ENCODE peak calls at places on chromosome 21, in five cellular contexts. L, H, N, W and G are unnamed samples.

GRCh38 chr21:39611547-39612190 is 1.1 kb upstream of the B3GALT5 start:
- DNase-seq in L (no peak), H (no peak), N (no peak), W (no peak), G (no peak)

GRCh38 chr21:9767592-9768375 is 753.6 kb upstream of the TPTE start:
- DNase-seq in L (no peak), H (no peak), N (no peak), W (no peak), G (no peak)

GRCh38 chr21:43779660-43780059 is 3.6 kb upstream of the CSTB start:
- DNase-seq in L (no peak), H (no peak), N (no peak), W (no peak), G (no peak)

GRCh38 chr21:41740604-41741252 is 26.1 kb downstream of the RIPK4 start:
- DNase-seq in L (no peak), H (no peak), N (no peak), W (no peak), G (no peak)

GRCh38 chr21:28554660-28555475 is 437.8 kb downstream of the LTN1 start:
- DNase-seq in L (no peak), H (peak; percentile 24), N (no peak), W (no peak), G (no peak)

GRCh38 chr21:30408782-30409494 is 13.1 kb downstream of the KRTAP13-1 start:
- DNase-seq in L (no peak), H (peak; percentile 74), N (no peak), W (peak; percentile 23), G (peak; percentile 1)

GRCh38 chr21:29187939-29188338 is 57.5 kb downstream of the MAP3K7CL start:
- DNase-seq in L (no peak), H (peak; percentile 94), N (peak; percentile 78), W (peak; percentile 76), G (peak; percentile 96)

GRCh38 chr21:14863745-14864210 is 201.0 kb downstream of the NRIP1 start:
- DNase-seq in L (no peak), H (peak; percentile 47), N (no peak), W (no peak), G (peak; percentile 16)

GRCh38 chr21:45074048-45074817 is at the start of gene ADARB1:
- DNase-seq in L (peak; percentile 60), H (peak; percentile 50), N (peak; percentile 57), W (peak; percentile 31), G (peak; percentile 38)

GRCh38 chr21:41630249-41630648 is 122.3 kb upstream of the TMPRSS2 start:
- DNase-seq in L (no peak), H (peak; percentile 99), N (no peak), W (no peak), G (peak; percentile 100)

GRCh38 chr21:34962136-34962535 is 87.0 kb downstream of the RUNX1 start:
- DNase-seq in L (no peak), H (no peak), N (no peak), W (no peak), G (no peak)

GRCh38 chr21:34116569-34116968 is 43.2 kb downstream of the MRPS6 start:
- DNase-seq in L (no peak), H (no peak), N (no peak), W (no peak), G (no peak)